ENCODE peak calls at places on chromosomes 1 and 21, in seven cellular contexts. One of them, this sample, is unnamed.

GRCh38 chr1:94398356-94398755 is 19.8 kb upstream of the ABCD3 start:
- DNase-seq in kidney: no peak
- DNase-seq in AG04450: no peak
- DNase-seq in BE2C: no peak
- DNase-seq in lung: no peak
- DNase-seq in CD8-positive, alpha-beta T cell: no peak
- DNase-seq in cardiac muscle cell: no peak
- DNase-seq in this sample: no peak

GRCh38 chr1:214603819-214604252 is 841 bp downstream of the CENPF start:
- DNase-seq in kidney: no peak
- DNase-seq in AG04450: no peak
- DNase-seq in BE2C: no peak
- DNase-seq in lung: no peak
- DNase-seq in CD8-positive, alpha-beta T cell: no peak
- DNase-seq in cardiac muscle cell: no peak
- DNase-seq in this sample: no peak

GRCh38 chr1:178192686-178193085 is 98.8 kb downstream of the RASAL2 start:
- DNase-seq in kidney: no peak
- DNase-seq in AG04450: peak
- DNase-seq in BE2C: no peak
- DNase-seq in lung: peak
- DNase-seq in CD8-positive, alpha-beta T cell: no peak
- DNase-seq in cardiac muscle cell: peak
- DNase-seq in this sample: no peak

GRCh38 chr1:32774950-32775634 is 42.1 kb downstream of the YARS1 start:
- DNase-seq in kidney: peak
- DNase-seq in AG04450: no peak
- DNase-seq in BE2C: peak
- DNase-seq in lung: no peak
- DNase-seq in CD8-positive, alpha-beta T cell: no peak
- DNase-seq in cardiac muscle cell: peak
- DNase-seq in this sample: no peak

GRCh38 chr1:201503397-201504176 is 3.3 kb downstream of the CSRP1 start:
- DNase-seq in kidney: peak
- DNase-seq in AG04450: peak
- DNase-seq in BE2C: no peak
- DNase-seq in lung: no peak
- DNase-seq in CD8-positive, alpha-beta T cell: no peak
- DNase-seq in cardiac muscle cell: peak
- DNase-seq in this sample: no peak

GRCh38 chr1:162373541-162374375 is 2.9 kb downstream of the SPATA46 start:
- DNase-seq in kidney: no peak
- DNase-seq in AG04450: no peak
- DNase-seq in BE2C: no peak
- DNase-seq in lung: peak
- DNase-seq in CD8-positive, alpha-beta T cell: no peak
- DNase-seq in cardiac muscle cell: peak
- DNase-seq in this sample: no peak

GRCh38 chr1:80218112-80218511 is 1211.6 kb upstream of the ADGRL4 start:
- DNase-seq in kidney: no peak
- DNase-seq in AG04450: peak
- DNase-seq in BE2C: no peak
- DNase-seq in lung: no peak
- DNase-seq in CD8-positive, alpha-beta T cell: no peak
- DNase-seq in cardiac muscle cell: peak
- DNase-seq in this sample: no peak

GRCh38 chr1:1237874-1238701 is 6.1 kb downstream of the B3GALT6 start:
- DNase-seq in kidney: no peak
- DNase-seq in AG04450: no peak
- DNase-seq in BE2C: no peak
- DNase-seq in lung: no peak
- DNase-seq in CD8-positive, alpha-beta T cell: no peak
- DNase-seq in cardiac muscle cell: no peak
- DNase-seq in this sample: no peak

GRCh38 chr1:183590225-183591191 is at the start of gene NCF2:
- DNase-seq in kidney: no peak
- DNase-seq in AG04450: no peak
- DNase-seq in BE2C: no peak
- DNase-seq in lung: no peak
- DNase-seq in CD8-positive, alpha-beta T cell: no peak
- DNase-seq in cardiac muscle cell: no peak
- DNase-seq in this sample: peak

GRCh38 chr1:84406209-84406917 is 8.1 kb downstream of the DNASE2B start:
- DNase-seq in kidney: no peak
- DNase-seq in AG04450: no peak
- DNase-seq in BE2C: no peak
- DNase-seq in lung: no peak
- DNase-seq in CD8-positive, alpha-beta T cell: no peak
- DNase-seq in cardiac muscle cell: peak
- DNase-seq in this sample: no peak

GRCh38 chr21:26732442-26733221 is 112.6 kb downstream of the ADAMTS1 start:
- DNase-seq in kidney: no peak
- DNase-seq in AG04450: peak
- DNase-seq in BE2C: peak
- DNase-seq in lung: peak
- DNase-seq in CD8-positive, alpha-beta T cell: no peak
- DNase-seq in cardiac muscle cell: peak
- DNase-seq in this sample: no peak

GRCh38 chr1:62384276-62385005 is 52.4 kb upstream of the USP1 start:
- DNase-seq in kidney: no peak
- DNase-seq in AG04450: peak
- DNase-seq in BE2C: peak
- DNase-seq in lung: no peak
- DNase-seq in CD8-positive, alpha-beta T cell: no peak
- DNase-seq in cardiac muscle cell: peak
- DNase-seq in this sample: no peak

GRCh38 chr1:244313346-244313745 is 138.4 kb downstream of the ADSS2 start:
- DNase-seq in kidney: no peak
- DNase-seq in AG04450: no peak
- DNase-seq in BE2C: no peak
- DNase-seq in lung: peak
- DNase-seq in CD8-positive, alpha-beta T cell: no peak
- DNase-seq in cardiac muscle cell: no peak
- DNase-seq in this sample: no peak

GRCh38 chr1:51268675-51269033 is 32.6 kb downstream of the RNF11 start:
- DNase-seq in kidney: no peak
- DNase-seq in AG04450: no peak
- DNase-seq in BE2C: no peak
- DNase-seq in lung: no peak
- DNase-seq in CD8-positive, alpha-beta T cell: no peak
- DNase-seq in cardiac muscle cell: peak
- DNase-seq in this sample: no peak

GRCh38 chr1:58933599-58933926 is 149.7 kb upstream of the JUN start:
- DNase-seq in kidney: no peak
- DNase-seq in AG04450: no peak
- DNase-seq in BE2C: no peak
- DNase-seq in lung: no peak
- DNase-seq in CD8-positive, alpha-beta T cell: no peak
- DNase-seq in cardiac muscle cell: peak
- DNase-seq in this sample: no peak

GRCh38 chr21:41641821-41642368 is 125.0 kb downstream of the RIPK4 start:
- DNase-seq in kidney: no peak
- DNase-seq in AG04450: peak
- DNase-seq in BE2C: no peak
- DNase-seq in lung: no peak
- DNase-seq in CD8-positive, alpha-beta T cell: no peak
- DNase-seq in cardiac muscle cell: peak
- DNase-seq in this sample: no peak

GRCh38 chr1:156462954-156463795 is 37.4 kb downstream of the MEF2D start:
- DNase-seq in kidney: no peak
- DNase-seq in AG04450: no peak
- DNase-seq in BE2C: no peak
- DNase-seq in lung: no peak
- DNase-seq in CD8-positive, alpha-beta T cell: no peak
- DNase-seq in cardiac muscle cell: no peak
- DNase-seq in this sample: no peak

GRCh38 chr1:95086949-95087533 is 14.3 kb upstream of the ALG14 start:
- DNase-seq in kidney: no peak
- DNase-seq in AG04450: peak
- DNase-seq in BE2C: no peak
- DNase-seq in lung: no peak
- DNase-seq in CD8-positive, alpha-beta T cell: no peak
- DNase-seq in cardiac muscle cell: peak
- DNase-seq in this sample: no peak

GRCh38 chr1:63326106-63326472 is 3.7 kb downstream of the FOXD3 start:
- DNase-seq in kidney: no peak
- DNase-seq in AG04450: no peak
- DNase-seq in BE2C: no peak
- DNase-seq in lung: no peak
- DNase-seq in CD8-positive, alpha-beta T cell: no peak
- DNase-seq in cardiac muscle cell: no peak
- DNase-seq in this sample: no peak

GRCh38 chr1:210920716-210921694 is 212.9 kb downstream of the KCNH1 start:
- DNase-seq in kidney: no peak
- DNase-seq in AG04450: no peak
- DNase-seq in BE2C: no peak
- DNase-seq in lung: no peak
- DNase-seq in CD8-positive, alpha-beta T cell: no peak
- DNase-seq in cardiac muscle cell: no peak
- DNase-seq in this sample: no peak

GRCh38 chr1:150550222-150551048 is 1.2 kb downstream of the ADAMTSL4 start:
- DNase-seq in kidney: no peak
- DNase-seq in AG04450: no peak
- DNase-seq in BE2C: no peak
- DNase-seq in lung: no peak
- DNase-seq in CD8-positive, alpha-beta T cell: no peak
- DNase-seq in cardiac muscle cell: no peak
- DNase-seq in this sample: no peak

GRCh38 chr1:83692524-83693336 is 306.2 kb downstream of the TTLL7 start:
- DNase-seq in kidney: peak
- DNase-seq in AG04450: no peak
- DNase-seq in BE2C: peak
- DNase-seq in lung: no peak
- DNase-seq in CD8-positive, alpha-beta T cell: no peak
- DNase-seq in cardiac muscle cell: peak
- DNase-seq in this sample: no peak

DNA sequence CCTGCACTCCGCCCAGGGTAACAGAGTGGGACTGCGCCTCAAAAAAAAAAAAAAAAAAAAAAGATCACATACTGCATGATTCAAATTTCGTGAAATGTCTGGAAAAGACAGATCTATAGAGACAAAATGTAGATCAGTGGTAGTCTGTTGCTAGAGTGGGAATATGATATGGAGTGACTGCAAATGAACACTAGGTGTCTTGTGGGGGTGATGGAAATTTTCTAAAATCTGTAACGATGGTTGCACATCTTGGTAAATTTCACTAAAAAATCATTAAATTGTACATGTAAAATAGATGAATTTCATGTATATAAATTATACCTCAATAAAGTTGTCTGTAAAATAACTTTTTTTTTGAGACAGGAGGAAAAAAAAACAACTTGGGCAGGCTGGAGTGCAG is 5.5 kb downstream of the AIDA start:
- DNase-seq in kidney: no peak
- DNase-seq in AG04450: no peak
- DNase-seq in BE2C: no peak
- DNase-seq in lung: no peak
- DNase-seq in CD8-positive, alpha-beta T cell: no peak
- DNase-seq in cardiac muscle cell: no peak
- DNase-seq in this sample: no peak
- TF ChIP-seq CTCF in kidney: no peak
- TF ChIP-seq CTCF in AG04450: no peak
- TF ChIP-seq CTCF in BE2C: no peak
- TF ChIP-seq CTCF in lung: no peak
- TF ChIP-seq CTCF in CD8-positive, alpha-beta T cell: no peak
- TF ChIP-seq CTCF in cardiac muscle cell: peak
- TF ChIP-seq CTCF in this sample: no peak

GRCh38 chr21:43775795-43776430 is at the start of gene CSTB:
- DNase-seq in kidney: peak
- DNase-seq in AG04450: no peak
- DNase-seq in BE2C: peak
- DNase-seq in lung: peak
- DNase-seq in CD8-positive, alpha-beta T cell: peak
- DNase-seq in cardiac muscle cell: peak
- DNase-seq in this sample: peak
- TF ChIP-seq CTCF in kidney: peak
- TF ChIP-seq CTCF in AG04450: no peak
- TF ChIP-seq CTCF in BE2C: no peak
- TF ChIP-seq CTCF in lung: no peak
- TF ChIP-seq CTCF in CD8-positive, alpha-beta T cell: no peak
- TF ChIP-seq CTCF in cardiac muscle cell: no peak
- TF ChIP-seq CTCF in this sample: no peak

DNA sequence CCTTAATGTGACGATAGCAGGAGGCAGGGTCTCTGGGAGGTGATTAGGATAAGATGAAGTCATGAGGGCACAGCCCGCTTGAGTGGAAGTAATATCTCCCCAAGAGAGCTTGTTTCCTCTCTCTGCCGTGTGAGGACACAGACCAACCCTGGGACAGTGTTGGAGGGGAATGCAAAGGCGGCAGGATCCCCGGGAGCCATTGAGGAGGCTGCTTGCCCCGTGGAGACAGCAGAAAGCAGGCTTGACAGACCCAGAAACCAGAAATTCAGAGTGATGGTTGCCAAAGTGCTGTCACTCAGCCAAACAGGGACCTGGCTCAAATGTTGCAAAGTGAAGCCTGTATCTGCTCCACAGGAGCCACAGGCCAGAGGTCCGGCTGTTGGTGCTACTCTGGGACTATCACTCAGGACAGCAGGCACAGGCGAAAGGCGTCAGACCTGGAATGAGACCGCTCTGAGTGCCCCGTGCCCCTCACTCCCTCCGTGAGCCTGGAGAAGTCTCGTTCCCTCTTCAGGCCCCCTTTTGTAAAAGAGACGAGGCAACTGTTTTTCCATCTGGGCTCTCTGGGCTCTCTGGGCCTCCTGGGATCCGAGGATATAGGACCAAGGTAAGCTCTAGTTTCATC is 96.6 kb upstream of the VANGL1 start:
- DNase-seq in kidney: no peak
- DNase-seq in AG04450: no peak
- DNase-seq in BE2C: no peak
- DNase-seq in lung: no peak
- DNase-seq in CD8-positive, alpha-beta T cell: no peak
- DNase-seq in cardiac muscle cell: no peak
- DNase-seq in this sample: no peak
- TF ChIP-seq CTCF in kidney: no peak
- TF ChIP-seq CTCF in AG04450: no peak
- TF ChIP-seq CTCF in BE2C: no peak
- TF ChIP-seq CTCF in lung: no peak
- TF ChIP-seq CTCF in CD8-positive, alpha-beta T cell: no peak
- TF ChIP-seq CTCF in cardiac muscle cell: no peak
- TF ChIP-seq CTCF in this sample: no peak

DNA sequence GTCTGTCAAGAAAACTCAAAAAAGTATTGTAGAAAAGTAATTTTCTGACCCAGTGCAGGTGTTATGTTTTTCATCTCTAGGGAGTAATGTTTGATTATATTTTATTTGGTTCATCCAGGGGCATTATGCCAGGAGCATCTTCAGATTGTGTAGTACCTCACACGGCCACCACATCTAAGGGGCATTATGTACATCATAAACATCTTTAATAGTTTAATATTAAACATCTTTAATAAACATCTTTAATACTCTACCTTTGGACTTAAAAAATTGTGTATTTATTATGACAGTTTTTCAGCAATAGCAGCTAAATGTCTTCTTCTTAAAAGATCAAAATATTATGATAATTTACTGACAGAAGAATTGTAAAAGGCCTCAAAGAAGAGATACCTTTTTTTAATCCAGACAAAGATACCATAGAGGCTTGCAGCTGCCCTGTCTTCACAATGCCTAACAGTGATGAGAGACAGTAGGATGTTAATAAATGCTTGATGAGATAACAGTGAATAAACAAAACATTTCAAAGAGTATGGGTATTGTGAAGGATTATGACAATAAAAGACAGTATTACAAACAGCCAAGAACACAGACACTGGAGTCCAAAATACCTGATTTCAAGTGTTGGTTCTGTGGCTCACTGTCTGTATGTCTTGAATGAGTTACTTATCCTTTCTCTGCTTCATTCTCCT is 240.9 kb upstream of the ADGRL2 start:
- DNase-seq in kidney: no peak
- DNase-seq in AG04450: no peak
- DNase-seq in BE2C: no peak
- DNase-seq in lung: no peak
- DNase-seq in CD8-positive, alpha-beta T cell: no peak
- DNase-seq in cardiac muscle cell: no peak
- DNase-seq in this sample: no peak
- TF ChIP-seq CTCF in kidney: no peak
- TF ChIP-seq CTCF in AG04450: peak
- TF ChIP-seq CTCF in BE2C: peak
- TF ChIP-seq CTCF in lung: no peak
- TF ChIP-seq CTCF in CD8-positive, alpha-beta T cell: no peak
- TF ChIP-seq CTCF in cardiac muscle cell: peak
- TF ChIP-seq CTCF in this sample: no peak